ENCODE peak calls at places on chromosomes 7 and 10, in seven cellular contexts. Q is lower lobe of right lung, F is fibroblast of lung, K is SJSA1, V is endothelial cell of umbilical vein, T is ovary, C is psoas muscle. I is an unnamed sample. For H3K36me3 and H3K4me1, the result is how much of the 10 kb centered on the place peaks cover.

GRCh38 chr7:81154565-81154964 is 235.7 kb upstream of the SEMA3C start:
- DNase-seq in Q (no peak), F (no peak), K (no peak), V (no peak), T (no peak), C (no peak), I (no peak)

GRCh38 chr7:114481995-114482394 is 67.4 kb downstream of the FOXP2 start:
- DNase-seq in Q (no peak), F (peak), K (no peak), V (peak), T (no peak), C (no peak), I (no peak)

GRCh38 chr7:103902917-103903316 is 86.5 kb downstream of the RELN start:
- DNase-seq in Q (no peak), F (no peak), K (no peak), V (no peak), T (no peak), C (no peak), I (no peak)

GRCh38 chr10:9786576-9786975 is 1231.1 kb upstream of the CELF2 start:
- DNase-seq in Q (no peak), F (peak), K (no peak), V (peak), T (no peak), C (no peak), I (no peak)

GRCh38 chr7:65233409-65234034 is 140.1 kb upstream of the ZNF92 start:
- DNase-seq in Q (no peak), F (no peak), K (no peak), V (no peak), T (no peak), C (no peak), I (no peak)

GRCh38 chr7:39754326-39755120 is 131.2 kb downstream of the RALA start:
- DNase-seq in Q (peak), F (peak), K (peak), V (peak), T (peak), C (no peak), I (peak)

GRCh38 chr10:11581213-11581612 is 30.2 kb downstream of the USP6NL start:
- DNase-seq in Q (no peak), F (no peak), K (no peak), V (no peak), T (no peak), C (no peak), I (no peak)

GRCh38 chr7:102860351-102860811 is 52.4 kb upstream of the LRRC17 start:
- DNase-seq in Q (no peak), F (peak), K (peak), V (peak), T (no peak), C (no peak), I (no peak)

GRCh38 chr10:101297901-101298451 is 56.0 kb upstream of the BTRC start:
- DNase-seq in Q (peak), F (peak), K (peak), V (peak), T (peak), C (peak), I (peak)

GRCh38 chr10:78768882-78769281 is 299.9 kb upstream of the ZMIZ1 start:
- DNase-seq in Q (no peak), F (no peak), K (no peak), V (no peak), T (no peak), C (no peak), I (no peak)

DNA sequence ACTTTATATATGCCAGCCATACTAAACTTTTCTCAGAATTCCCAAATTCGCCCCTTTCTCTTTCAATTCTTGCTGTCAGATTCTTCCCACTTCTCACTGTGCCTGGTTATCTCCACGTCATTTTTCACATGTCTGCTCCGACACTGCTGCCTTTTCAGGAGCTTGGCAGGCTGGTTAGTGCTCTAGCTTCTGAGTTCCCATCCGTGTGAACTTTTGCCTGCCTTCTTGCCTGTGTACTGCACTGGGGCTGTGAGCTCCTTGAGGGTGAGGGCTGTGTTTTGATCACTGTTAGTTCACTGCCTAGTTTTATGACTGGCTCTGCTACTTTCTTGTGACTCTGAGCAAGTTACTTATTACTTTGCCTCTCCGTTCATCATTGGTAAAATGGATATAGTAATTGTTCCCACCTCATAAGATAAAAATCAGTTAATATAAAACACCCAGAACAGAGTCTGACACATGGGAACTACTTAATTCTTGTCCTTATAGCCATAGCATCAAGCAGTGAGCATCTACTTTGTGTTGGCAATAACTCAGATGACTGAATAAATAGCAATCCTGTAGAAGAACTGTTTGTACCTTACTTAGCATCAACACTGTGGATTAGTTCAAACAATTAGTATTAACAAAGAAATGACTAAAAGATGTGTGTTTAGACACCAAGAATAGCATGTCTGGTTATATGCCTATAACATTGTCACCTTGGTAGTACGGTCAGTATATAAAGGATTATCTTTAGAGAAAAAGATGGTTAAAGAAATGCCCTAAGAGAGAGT is 5.5 kb downstream of the GSTO1 start:
- DNase-seq in Q (no peak), F (peak), K (no peak), V (peak), T (no peak), C (no peak), I (peak)
- H3K36me3 ChIP-seq in Q (half or more), F (under half), K (half or more), V (under half), T (under half), C (under half), I (under half)

DNA sequence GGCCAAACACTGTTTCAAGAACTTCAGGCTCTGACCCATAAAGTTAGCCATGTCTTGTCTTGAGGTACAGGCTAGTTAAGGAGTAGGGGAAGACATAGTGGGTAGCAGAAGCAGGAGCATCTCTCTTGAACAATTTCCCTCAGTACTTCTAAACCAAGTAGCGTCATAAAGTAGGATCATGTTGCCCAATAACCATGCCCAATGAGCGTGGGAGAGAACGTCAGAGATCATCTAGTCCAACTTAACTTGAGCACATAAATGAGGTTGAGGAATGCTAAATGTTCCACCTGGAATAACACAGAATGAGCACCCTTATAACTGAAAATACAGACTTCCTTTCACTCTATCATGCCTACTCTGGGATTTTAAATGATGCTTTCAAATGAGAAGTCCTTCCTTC is 134.9 kb downstream of the AOAH start:
- DNase-seq in Q (no peak), F (no peak), K (no peak), V (no peak), T (no peak), C (no peak), I (peak)
- H3K27ac ChIP-seq in Q (no peak), F (no peak), K (no peak), V (no peak), T (no peak), C (no peak), I (no peak)

GRCh38 chr7:1845536-1846311 is 175.6 kb downstream of the ELFN1 start:
- DNase-seq in Q (peak), F (no peak), K (no peak), V (no peak), T (no peak), C (peak), I (peak)
- H3K4me1 ChIP-seq in Q (under half), F (under half), K (under half), V (under half), T (under half), C (under half), I (under half)

GRCh38 chr7:157383868-157384267 is 47.1 kb downstream of the DNAJB6 start:
- DNase-seq in Q (no peak), F (no peak), K (no peak), V (no peak), T (no peak), C (no peak), I (no peak)
- H3K36me3 ChIP-seq in Q (half or more), F (under half), K (half or more), V (under half), T (under half), C (under half), I (under half)

DNA sequence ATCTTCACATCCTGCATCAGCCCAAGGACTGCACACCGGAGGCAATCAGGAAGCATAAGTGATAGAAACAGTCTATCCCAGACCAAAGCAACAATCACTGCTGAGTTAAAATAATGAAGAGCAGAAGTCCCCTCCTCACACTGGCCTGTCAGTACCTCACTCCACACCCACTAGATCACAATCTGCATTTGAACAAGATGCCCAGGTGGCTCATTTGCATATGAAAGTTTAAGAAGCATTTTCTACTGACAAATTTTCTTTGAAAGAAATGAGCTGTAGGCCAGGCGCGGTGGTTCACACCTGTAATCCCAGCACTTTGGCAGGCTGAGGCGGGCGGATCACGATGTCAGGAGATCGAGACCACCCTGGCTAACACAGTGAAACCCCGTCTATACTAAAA is 77.4 kb downstream of the CUL2 start:
- DNase-seq in Q (no peak), F (no peak), K (no peak), V (no peak), T (no peak), C (no peak), I (no peak)
- H3K27ac ChIP-seq in Q (no peak), F (no peak), K (no peak), V (no peak), T (no peak), C (no peak), I (no peak)

GRCh38 chr7:98285132-98286092 is 3.9 kb downstream of the BRI3 start:
- DNase-seq in Q (no peak), F (no peak), K (no peak), V (no peak), T (no peak), C (peak), I (no peak)
- H3K4me1 ChIP-seq in Q (half or more), F (under half), K (half or more), V (under half), T (under half), C (half or more), I (half or more)

GRCh38 chr10:29667191-29667590 is 32.4 kb upstream of the SVIL start:
- DNase-seq in Q (no peak), F (no peak), K (no peak), V (no peak), T (no peak), C (no peak), I (no peak)
- H3K36me3 ChIP-seq in Q (under half), F (under half), K (under half), V (under half), T (under half), C (under half), I (under half)

DNA sequence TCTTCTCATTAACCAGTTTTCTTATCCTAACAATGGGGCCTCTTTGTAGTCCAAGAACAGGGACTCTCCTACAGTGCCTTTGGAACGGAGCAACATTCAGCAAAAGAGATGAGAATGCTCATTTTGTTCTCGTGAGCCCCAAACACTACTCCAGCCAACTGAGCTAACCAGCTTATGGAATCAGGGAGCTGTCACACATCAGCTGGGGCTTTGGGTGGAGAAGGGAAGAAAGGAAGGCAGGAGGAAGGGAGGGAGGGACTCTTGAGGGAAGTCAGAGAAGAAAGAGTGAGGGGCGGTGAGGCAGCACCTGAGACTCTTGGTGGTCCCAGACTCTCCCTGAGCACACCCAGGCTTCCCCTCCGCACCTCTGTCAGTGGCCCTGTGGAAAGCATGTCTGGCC is 123.1 kb downstream of the CLEC2L start:
- DNase-seq in Q (no peak), F (no peak), K (no peak), V (no peak), T (no peak), C (no peak), I (no peak)
- H3K27ac ChIP-seq in Q (peak), F (no peak), K (no peak), V (no peak), T (no peak), C (peak), I (no peak)